ENCODE peak calls at places on chromosomes 13 and 19, in four cellular contexts. N, G, O and A are unnamed samples.

GRCh38 chr19:3586124-3586626 is 897 bp downstream of the GIPC3 start:
- DNase-seq in N (no peak), G (no peak), O (no peak), A (peak)

GRCh38 chr13:50241479-50241878 is 226.2 kb downstream of the KCNRG start:
- DNase-seq in N (no peak), G (no peak), O (no peak), A (no peak)

GRCh38 chr19:6768236-6768785 is 1.1 kb upstream of the SH2D3A start:
- DNase-seq in N (no peak), G (no peak), O (no peak), A (no peak)

GRCh38 chr13:53124568-53125094 is 96.0 kb downstream of the OLFM4 start:
- DNase-seq in N (no peak), G (no peak), O (no peak), A (no peak)

GRCh38 chr13:37409756-37410155 is 188.8 kb downstream of the POSTN start:
- DNase-seq in N (no peak), G (peak), O (no peak), A (no peak)

GRCh38 chr19:44848805-44849457 is 2.8 kb downstream of the NECTIN2 start:
- DNase-seq in N (no peak), G (no peak), O (peak), A (peak)

GRCh38 chr19:1538978-1539377 is 15.1 kb downstream of the PLK5 start:
- DNase-seq in N (peak), G (no peak), O (no peak), A (no peak)

GRCh38 chr13:113591750-113592149 is 7.2 kb downstream of the TFDP1 start:
- DNase-seq in N (no peak), G (no peak), O (peak), A (no peak)

GRCh38 chr13:41916173-41916954 is 44.5 kb downstream of the VWA8 start:
- DNase-seq in N (peak), G (peak), O (no peak), A (no peak)

GRCh38 chr13:68888832-68889231 is 1218.8 kb upstream of the ATXN8OS start:
- DNase-seq in N (no peak), G (no peak), O (no peak), A (no peak)

GRCh38 chr13:86020350-86021002 is 221.3 kb upstream of the SLITRK6 start:
- DNase-seq in N (peak), G (peak), O (no peak), A (no peak)

GRCh38 chr19:13463296-13463695 is 43.0 kb downstream of the CACNA1A start:
- DNase-seq in N (peak), G (peak), O (no peak), A (peak)

GRCh38 chr13:42745655-42746054 is 35.7 kb upstream of the FAM216B start:
- DNase-seq in N (peak), G (peak), O (no peak), A (no peak)

GRCh38 chr13:24709186-24709913 is 29.1 kb downstream of the ATP12A start:
- DNase-seq in N (no peak), G (no peak), O (no peak), A (no peak)

GRCh38 chr19:46373573-46374359 is 26.9 kb downstream of the PPP5C start:
- DNase-seq in N (peak), G (peak), O (peak), A (no peak)

GRCh38 chr13:32135655-32136054 is 104.1 kb downstream of the FRY start:
- DNase-seq in N (no peak), G (peak), O (no peak), A (no peak)

GRCh38 chr13:27450921-27451461 is 627 bp upstream of the MTIF3 start:
- DNase-seq in N (peak), G (peak), O (peak), A (peak)

GRCh38 chr13:68467160-68467559 is 1237.0 kb upstream of the PCDH9 start:
- DNase-seq in N (no peak), G (no peak), O (no peak), A (no peak)

GRCh38 chr13:101730420-101731000 is 278.0 kb downstream of the ITGBL1 start:
- DNase-seq in N (no peak), G (no peak), O (no peak), A (no peak)

GRCh38 chr13:71714802-71715375 is 152.1 kb downstream of the DACH1 start:
- DNase-seq in N (no peak), G (no peak), O (no peak), A (no peak)

GRCh38 chr13:101394597-101394996 is 21.7 kb downstream of the NALCN start:
- DNase-seq in N (no peak), G (peak), O (no peak), A (no peak)

GRCh38 chr13:109381546-109382180 is 404.7 kb downstream of the IRS2 start:
- DNase-seq in N (peak), G (peak), O (no peak), A (no peak)

GRCh38 chr13:47008318-47008717 is 111.5 kb upstream of the HTR2A start:
- DNase-seq in N (no peak), G (no peak), O (no peak), A (no peak)

GRCh38 chr13:47005761-47006414 is 109.0 kb upstream of the HTR2A start:
- DNase-seq in N (no peak), G (peak), O (no peak), A (no peak)

GRCh38 chr13:47000166-47000565 is 103.3 kb upstream of the HTR2A start:
- DNase-seq in N (no peak), G (peak), O (no peak), A (no peak)

GRCh38 chr13:47004552-47004951 is 107.7 kb upstream of the HTR2A start:
- DNase-seq in N (no peak), G (peak), O (no peak), A (no peak)

GRCh38 chr13:47004022-47004421 is 107.2 kb upstream of the HTR2A start:
- DNase-seq in N (peak), G (peak), O (no peak), A (no peak)
- TF ChIP-seq CTCF in N (no peak), G (no peak), O (no peak), A (no peak)

DNA sequence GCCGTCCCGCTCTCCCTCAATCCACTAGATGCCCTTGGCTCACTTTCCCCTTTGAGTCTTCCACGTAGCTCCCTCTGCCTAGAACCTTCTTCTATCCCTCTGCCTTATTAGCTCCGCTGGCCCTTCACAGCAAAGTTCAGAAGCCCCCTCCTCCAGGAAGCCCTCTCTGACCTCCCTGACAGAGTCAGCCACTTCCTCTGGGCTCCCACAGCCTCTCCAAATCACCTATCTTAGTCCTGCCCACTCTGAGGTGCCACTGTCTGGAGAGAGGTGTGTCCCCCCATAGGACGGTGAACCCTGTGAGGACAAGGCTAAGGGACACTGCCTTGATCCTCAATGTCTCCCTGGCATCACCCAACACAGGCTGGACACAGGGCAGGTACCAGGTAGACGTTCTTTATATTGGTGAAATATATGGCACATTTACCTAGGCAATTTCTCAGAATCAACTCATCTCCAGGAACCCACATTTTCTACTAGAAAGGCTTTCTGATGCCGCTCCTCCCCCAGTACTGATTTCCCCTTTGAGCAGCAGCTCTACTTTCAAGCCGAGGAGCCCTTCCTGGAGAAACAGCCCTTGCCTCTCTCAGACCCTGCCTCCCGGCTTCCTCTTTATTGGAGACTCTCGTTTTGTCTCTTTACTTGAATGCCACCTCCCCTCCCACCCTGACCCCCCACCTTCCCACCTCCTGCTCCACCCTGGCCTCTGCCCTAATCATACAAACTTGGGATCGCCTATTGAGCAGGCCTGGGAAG is 3.4 kb upstream of the TGFB1 start:
- DNase-seq in N (no peak), G (no peak), O (no peak), A (no peak)
- TF ChIP-seq CTCF in N (no peak), G (no peak), O (no peak), A (no peak)

GRCh38 chr19:50255115-50255514 is 51.7 kb downstream of the MYH14 start:
- DNase-seq in N (no peak), G (no peak), O (no peak), A (no peak)
- TF ChIP-seq CTCF in N (peak), G (no peak), O (no peak), A (no peak)

DNA sequence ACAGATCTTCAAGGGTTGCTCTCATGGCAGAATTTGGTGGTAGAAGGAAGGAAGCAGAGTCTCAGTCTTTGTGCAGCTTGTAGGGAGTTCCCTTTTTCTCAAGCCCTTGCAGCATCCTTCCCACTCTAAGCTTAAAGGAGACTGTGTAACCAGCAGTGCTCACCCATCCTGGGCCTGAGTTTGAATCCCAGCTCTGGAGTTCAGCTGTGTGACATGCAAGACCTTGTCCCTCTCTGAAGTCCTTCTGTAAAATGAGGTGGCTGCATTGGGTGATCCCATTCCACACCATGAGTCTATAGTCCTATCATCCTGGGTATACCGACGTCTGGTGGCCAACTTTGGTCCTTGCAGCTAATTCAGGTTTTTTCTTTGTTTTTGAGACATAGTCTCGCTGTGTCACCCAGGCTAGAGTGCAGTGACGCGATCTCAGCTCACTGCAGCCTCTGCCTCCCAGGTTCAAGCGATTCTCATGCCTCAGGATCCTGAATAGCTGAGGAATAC is 9.8 kb downstream of the SIGLEC10 start:
- DNase-seq in N (peak), G (no peak), O (peak), A (no peak)
- TF ChIP-seq CTCF in N (peak), G (peak), O (peak), A (peak)

GRCh38 chr13:47656651-47657050 is 344.4 kb downstream of the SUCLA2 start:
- DNase-seq in N (no peak), G (no peak), O (no peak), A (no peak)
- TF ChIP-seq CTCF in N (no peak), G (no peak), O (no peak), A (no peak)

GRCh38 chr13:30790592-30790991 is 55.2 kb downstream of the ALOX5AP start:
- DNase-seq in N (no peak), G (no peak), O (no peak), A (no peak)

GRCh38 chr13:30791354-30791921 is 56.1 kb downstream of the ALOX5AP start:
- DNase-seq in N (peak), G (peak), O (no peak), A (no peak)

GRCh38 chr13:30789360-30789862 is 54.1 kb downstream of the ALOX5AP start:
- DNase-seq in N (no peak), G (no peak), O (no peak), A (no peak)

GRCh38 chr13:30796132-30796832 is 60.9 kb downstream of the ALOX5AP start:
- DNase-seq in N (peak), G (peak), O (no peak), A (no peak)

DNA sequence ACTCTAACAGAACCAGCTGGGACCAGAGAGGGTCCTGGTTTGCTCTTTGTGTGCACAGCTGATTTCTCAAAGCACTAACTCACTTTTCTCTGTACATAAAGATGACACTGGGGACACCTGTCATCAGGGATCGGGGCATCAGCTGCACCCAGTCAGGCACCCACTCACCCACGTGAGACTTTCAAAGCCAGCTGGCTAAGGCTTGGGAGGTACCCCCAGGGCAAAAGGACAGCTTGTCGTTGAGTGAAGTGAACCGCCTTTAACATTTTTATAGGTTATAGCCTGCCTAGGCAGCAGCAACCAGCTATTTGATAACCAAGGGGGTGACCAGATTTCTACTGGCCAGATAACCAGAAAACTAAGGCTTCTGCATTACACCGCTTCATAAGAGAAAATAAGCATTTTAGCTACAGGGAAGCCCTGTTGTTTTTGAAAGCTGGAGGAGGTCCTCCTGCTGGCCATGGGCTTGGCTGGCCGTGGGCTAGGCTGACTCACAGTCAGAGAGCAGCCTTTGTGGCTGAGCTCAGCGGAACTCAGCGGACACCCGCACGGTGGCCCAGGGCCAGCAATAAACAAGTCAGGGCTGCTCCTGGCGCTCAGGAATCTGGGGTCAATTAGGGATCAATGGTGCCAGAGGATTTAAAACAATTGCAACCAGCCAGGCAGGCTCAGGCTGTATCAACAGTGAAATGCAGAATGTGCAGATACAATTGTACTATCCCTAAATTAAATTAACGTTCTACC is 57.1 kb downstream of the ALOX5AP start:
- DNase-seq in N (peak), G (peak), O (peak), A (no peak)
- TF ChIP-seq CTCF in N (peak), G (peak), O (no peak), A (no peak)

GRCh38 chr19:17390665-17391370 is 3.2 kb downstream of the CCDC194 start:
- DNase-seq in N (peak), G (peak), O (peak), A (peak)

GRCh38 chr19:17389288-17389687 is 4.7 kb downstream of the CCDC194 start:
- DNase-seq in N (no peak), G (no peak), O (no peak), A (no peak)

GRCh38 chr19:17393914-17394313 is at the start of gene CCDC194:
- DNase-seq in N (no peak), G (no peak), O (no peak), A (no peak)

GRCh38 chr19:17391371-17392151 is 2.4 kb downstream of the CCDC194 start:
- DNase-seq in N (no peak), G (no peak), O (no peak), A (no peak)

GRCh38 chr19:17389957-17390664 is 3.9 kb downstream of the CCDC194 start:
- DNase-seq in N (no peak), G (no peak), O (no peak), A (peak)
- TF ChIP-seq CTCF in N (no peak), G (no peak), O (no peak), A (peak)

GRCh38 chr13:90420683-90421082 is 926.8 kb upstream of the MIR17HG start:
- DNase-seq in N (peak), G (no peak), O (no peak), A (no peak)
- TF ChIP-seq CTCF in N (peak), G (peak), O (no peak), A (no peak)

GRCh38 chr19:49118565-49119410 is at the start of gene C19orf73:
- DNase-seq in N (peak), G (peak), O (peak), A (peak)
- TF ChIP-seq CTCF in N (no peak), G (no peak), O (no peak), A (peak)

DNA sequence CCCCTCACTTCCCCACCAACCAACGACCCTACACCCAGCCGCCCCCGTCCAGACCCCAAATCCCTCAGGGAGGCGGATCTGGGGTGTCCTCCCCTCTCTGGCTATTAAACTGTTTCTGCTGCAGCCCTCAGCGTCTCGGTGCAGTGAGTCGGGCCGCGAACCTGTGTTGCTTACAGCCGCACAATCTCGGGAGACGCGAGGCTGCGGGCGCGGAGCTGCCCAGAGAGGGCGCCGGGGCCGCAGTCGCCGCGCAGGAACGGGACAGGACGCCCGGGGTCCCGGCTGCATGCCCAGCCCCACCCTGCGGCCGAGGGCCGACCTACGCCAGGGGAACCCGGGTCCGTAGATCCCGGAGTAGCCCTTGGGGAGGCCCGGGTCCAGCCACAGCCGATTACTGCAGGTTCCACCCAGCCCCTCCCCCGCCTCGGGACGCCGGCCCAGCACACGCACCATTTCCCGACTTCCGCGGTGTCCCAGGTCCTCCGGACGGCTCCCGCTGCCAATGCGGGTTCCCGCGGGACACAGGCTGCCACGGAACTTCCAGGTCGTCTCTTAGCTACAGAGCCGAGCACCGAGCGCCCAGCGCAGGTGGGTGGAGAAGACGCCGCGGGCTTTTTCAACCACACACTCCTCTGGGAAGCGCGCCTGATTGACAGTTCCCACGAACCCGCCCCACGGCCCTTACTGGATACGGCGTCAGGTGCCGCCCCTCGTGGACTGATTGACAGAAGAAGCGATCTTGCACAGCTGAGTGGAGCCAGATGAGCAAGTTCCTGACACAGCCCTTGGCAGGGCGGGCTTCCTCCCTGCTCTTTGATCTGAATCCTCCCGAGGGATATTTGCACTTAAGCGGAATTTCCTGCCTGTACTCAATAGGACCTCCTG is at the start of gene ZNF799:
- DNase-seq in N (peak), G (peak), O (peak), A (peak)
- TF ChIP-seq CTCF in N (no peak), G (no peak), O (no peak), A (no peak)